ENCODE peak calls at places on chromosomes 5 and 9, in seven cellular contexts. One of them, this sample, is unnamed.

GRCh38 chr9:126338945-126339344 is 12.3 kb downstream of the MVB12B start:
- DNase-seq in dorsolateral prefrontal cortex: no peak
- DNase-seq in anterior cingulate cortex: no peak
- DNase-seq in EL: no peak
- DNase-seq in NCI-H446: no peak
- DNase-seq in AML-193: no peak
- DNase-seq in astrocyte of the spinal cord: no peak
- DNase-seq in this sample: peak; percentile 12

GRCh38 chr9:137494104-137494544 is 35.0 kb upstream of the NSMF start:
- DNase-seq in dorsolateral prefrontal cortex: no peak
- DNase-seq in anterior cingulate cortex: no peak
- DNase-seq in EL: no peak
- DNase-seq in NCI-H446: no peak
- DNase-seq in AML-193: peak; percentile 8
- DNase-seq in astrocyte of the spinal cord: no peak
- DNase-seq in this sample: no peak

GRCh38 chr9:87950765-87951488 is 23.4 kb downstream of the CDK20 start:
- DNase-seq in dorsolateral prefrontal cortex: no peak
- DNase-seq in anterior cingulate cortex: no peak
- DNase-seq in EL: peak; percentile 47
- DNase-seq in NCI-H446: peak; percentile 4
- DNase-seq in AML-193: peak; percentile 12
- DNase-seq in astrocyte of the spinal cord: no peak
- DNase-seq in this sample: peak; percentile 38

GRCh38 chr9:132094314-132094791 is 14.7 kb upstream of the MED27 start:
- DNase-seq in dorsolateral prefrontal cortex: no peak
- DNase-seq in anterior cingulate cortex: no peak
- DNase-seq in EL: peak; percentile 81
- DNase-seq in NCI-H446: peak; percentile 30
- DNase-seq in AML-193: no peak
- DNase-seq in astrocyte of the spinal cord: peak; percentile 77
- DNase-seq in this sample: peak; percentile 84

GRCh38 chr5:135379052-135379654 is 19.9 kb downstream of the MACROH2A1 start:
- DNase-seq in dorsolateral prefrontal cortex: no peak
- DNase-seq in anterior cingulate cortex: no peak
- DNase-seq in EL: peak; percentile 68
- DNase-seq in NCI-H446: peak; percentile 52
- DNase-seq in AML-193: no peak
- DNase-seq in astrocyte of the spinal cord: peak; percentile 28
- DNase-seq in this sample: no peak

GRCh38 chr9:96501981-96502833 is 52.2 kb downstream of the HABP4 start:
- DNase-seq in dorsolateral prefrontal cortex: no peak
- DNase-seq in anterior cingulate cortex: no peak
- DNase-seq in EL: no peak
- DNase-seq in NCI-H446: no peak
- DNase-seq in AML-193: no peak
- DNase-seq in astrocyte of the spinal cord: no peak
- DNase-seq in this sample: no peak

GRCh38 chr5:109668237-109668636 is 21.5 kb upstream of the MAN2A1 start:
- DNase-seq in dorsolateral prefrontal cortex: no peak
- DNase-seq in anterior cingulate cortex: no peak
- DNase-seq in EL: no peak
- DNase-seq in NCI-H446: no peak
- DNase-seq in AML-193: no peak
- DNase-seq in astrocyte of the spinal cord: no peak
- DNase-seq in this sample: no peak

GRCh38 chr5:9852686-9853085 is 222.5 kb upstream of the TAS2R1 start:
- DNase-seq in dorsolateral prefrontal cortex: no peak
- DNase-seq in anterior cingulate cortex: no peak
- DNase-seq in EL: peak; percentile 38
- DNase-seq in NCI-H446: no peak
- DNase-seq in AML-193: no peak
- DNase-seq in astrocyte of the spinal cord: peak; percentile 47
- DNase-seq in this sample: peak; percentile 4

GRCh38 chr9:69083321-69083720 is 47.8 kb downstream of the FXN start:
- DNase-seq in dorsolateral prefrontal cortex: no peak
- DNase-seq in anterior cingulate cortex: no peak
- DNase-seq in EL: no peak
- DNase-seq in NCI-H446: no peak
- DNase-seq in AML-193: no peak
- DNase-seq in astrocyte of the spinal cord: no peak
- DNase-seq in this sample: no peak

GRCh38 chr9:89440548-89440947 is 57.4 kb downstream of the SEMA4D start:
- DNase-seq in dorsolateral prefrontal cortex: no peak
- DNase-seq in anterior cingulate cortex: no peak
- DNase-seq in EL: no peak
- DNase-seq in NCI-H446: no peak
- DNase-seq in AML-193: no peak
- DNase-seq in astrocyte of the spinal cord: no peak
- DNase-seq in this sample: no peak

GRCh38 chr9:74284596-74284995 is 212.5 kb upstream of the RORB start:
- DNase-seq in dorsolateral prefrontal cortex: no peak
- DNase-seq in anterior cingulate cortex: no peak
- DNase-seq in EL: no peak
- DNase-seq in NCI-H446: peak; percentile 19
- DNase-seq in AML-193: no peak
- DNase-seq in astrocyte of the spinal cord: no peak
- DNase-seq in this sample: no peak

GRCh38 chr5:93184041-93184440 is 397.0 kb downstream of the NR2F1-AS1 start:
- DNase-seq in dorsolateral prefrontal cortex: no peak
- DNase-seq in anterior cingulate cortex: no peak
- DNase-seq in EL: no peak
- DNase-seq in NCI-H446: no peak
- DNase-seq in AML-193: no peak
- DNase-seq in astrocyte of the spinal cord: no peak
- DNase-seq in this sample: no peak

GRCh38 chr9:530681-531080 is 310.8 kb upstream of the DMRT1 start:
- DNase-seq in dorsolateral prefrontal cortex: no peak
- DNase-seq in anterior cingulate cortex: no peak
- DNase-seq in EL: peak; percentile 10
- DNase-seq in NCI-H446: no peak
- DNase-seq in AML-193: no peak
- DNase-seq in astrocyte of the spinal cord: peak; percentile 44
- DNase-seq in this sample: peak; percentile 32

GRCh38 chr5:122093861-122094650 is 16.0 kb upstream of the LOX start:
- DNase-seq in dorsolateral prefrontal cortex: no peak
- DNase-seq in anterior cingulate cortex: no peak
- DNase-seq in EL: peak; percentile 77
- DNase-seq in NCI-H446: no peak
- DNase-seq in AML-193: no peak
- DNase-seq in astrocyte of the spinal cord: no peak
- DNase-seq in this sample: peak; percentile 40

GRCh38 chr5:59709833-59710232 is 183.7 kb downstream of the PDE4D start:
- DNase-seq in dorsolateral prefrontal cortex: no peak
- DNase-seq in anterior cingulate cortex: no peak
- DNase-seq in EL: peak; percentile 77
- DNase-seq in NCI-H446: peak; percentile 31
- DNase-seq in AML-193: no peak
- DNase-seq in astrocyte of the spinal cord: peak; percentile 83
- DNase-seq in this sample: peak; percentile 95

GRCh38 chr5:16540421-16540820 is 74.8 kb upstream of the ZNF622 start:
- DNase-seq in dorsolateral prefrontal cortex: no peak
- DNase-seq in anterior cingulate cortex: no peak
- DNase-seq in EL: peak; percentile 89
- DNase-seq in NCI-H446: no peak
- DNase-seq in AML-193: no peak
- DNase-seq in astrocyte of the spinal cord: peak; percentile 75
- DNase-seq in this sample: peak; percentile 86

GRCh38 chr5:1763548-1763911 is 36.1 kb downstream of the MRPL36 start:
- DNase-seq in dorsolateral prefrontal cortex: no peak
- DNase-seq in anterior cingulate cortex: no peak
- DNase-seq in EL: peak; percentile 75
- DNase-seq in NCI-H446: no peak
- DNase-seq in AML-193: peak; percentile 35
- DNase-seq in astrocyte of the spinal cord: peak; percentile 64
- DNase-seq in this sample: peak; percentile 78

GRCh38 chr5:154756871-154757646 is 1.9 kb downstream of the LARP1 start:
- DNase-seq in dorsolateral prefrontal cortex: peak; percentile 50
- DNase-seq in anterior cingulate cortex: peak; percentile 45
- DNase-seq in EL: peak; percentile 60
- DNase-seq in NCI-H446: peak; percentile 15
- DNase-seq in AML-193: no peak
- DNase-seq in astrocyte of the spinal cord: no peak
- DNase-seq in this sample: peak; percentile 47

GRCh38 chr5:2805080-2805479 is 53.6 kb upstream of the IRX2 start:
- DNase-seq in dorsolateral prefrontal cortex: no peak
- DNase-seq in anterior cingulate cortex: no peak
- DNase-seq in EL: peak; percentile 3
- DNase-seq in NCI-H446: no peak
- DNase-seq in AML-193: no peak
- DNase-seq in astrocyte of the spinal cord: no peak
- DNase-seq in this sample: no peak

GRCh38 chr9:3256571-3256970 is 269.2 kb downstream of the RFX3 start:
- DNase-seq in dorsolateral prefrontal cortex: no peak
- DNase-seq in anterior cingulate cortex: no peak
- DNase-seq in EL: no peak
- DNase-seq in NCI-H446: no peak
- DNase-seq in AML-193: no peak
- DNase-seq in astrocyte of the spinal cord: no peak
- DNase-seq in this sample: peak; percentile 61

GRCh38 chr5:62460578-62460983 is 48.0 kb downstream of the IPO11 start:
- DNase-seq in dorsolateral prefrontal cortex: no peak
- DNase-seq in anterior cingulate cortex: no peak
- DNase-seq in EL: peak; percentile 48
- DNase-seq in NCI-H446: peak; percentile 49
- DNase-seq in AML-193: peak; percentile 46
- DNase-seq in astrocyte of the spinal cord: peak; percentile 66
- DNase-seq in this sample: peak; percentile 67

GRCh38 chr5:20286512-20286911 is 298.5 kb upstream of the CDH18 start:
- DNase-seq in dorsolateral prefrontal cortex: no peak
- DNase-seq in anterior cingulate cortex: no peak
- DNase-seq in EL: peak; percentile 69
- DNase-seq in NCI-H446: no peak
- DNase-seq in AML-193: no peak
- DNase-seq in astrocyte of the spinal cord: peak; percentile 62
- DNase-seq in this sample: peak; percentile 86

GRCh38 chr9:22037954-22038690 is 29.0 kb upstream of the CDKN2B start:
- DNase-seq in dorsolateral prefrontal cortex: no peak
- DNase-seq in anterior cingulate cortex: no peak
- DNase-seq in EL: peak; percentile 43
- DNase-seq in NCI-H446: peak; percentile 50
- DNase-seq in AML-193: peak; percentile 73
- DNase-seq in astrocyte of the spinal cord: peak; percentile 59
- DNase-seq in this sample: peak; percentile 69

GRCh38 chr5:119120893-119121292 is 50.0 kb downstream of the DMXL1 start:
- DNase-seq in dorsolateral prefrontal cortex: no peak
- DNase-seq in anterior cingulate cortex: no peak
- DNase-seq in EL: no peak
- DNase-seq in NCI-H446: no peak
- DNase-seq in AML-193: no peak
- DNase-seq in astrocyte of the spinal cord: no peak
- DNase-seq in this sample: no peak

GRCh38 chr5:133147815-133148634 is 96.2 kb downstream of the HSPA4 start:
- DNase-seq in dorsolateral prefrontal cortex: no peak
- DNase-seq in anterior cingulate cortex: no peak
- DNase-seq in EL: no peak
- DNase-seq in NCI-H446: no peak
- DNase-seq in AML-193: no peak
- DNase-seq in astrocyte of the spinal cord: peak; percentile 23
- DNase-seq in this sample: peak; percentile 34

GRCh38 chr5:149687789-149688188 is 42.3 kb upstream of the PPARGC1B start:
- DNase-seq in dorsolateral prefrontal cortex: no peak
- DNase-seq in anterior cingulate cortex: no peak
- DNase-seq in EL: no peak
- DNase-seq in NCI-H446: no peak
- DNase-seq in AML-193: peak; percentile 46
- DNase-seq in astrocyte of the spinal cord: no peak
- DNase-seq in this sample: no peak

GRCh38 chr9:88950341-88951141 is 40.7 kb upstream of the S1PR3 start:
- DNase-seq in dorsolateral prefrontal cortex: no peak
- DNase-seq in anterior cingulate cortex: no peak
- DNase-seq in EL: peak; percentile 49
- DNase-seq in NCI-H446: no peak
- DNase-seq in AML-193: peak; percentile 14
- DNase-seq in astrocyte of the spinal cord: peak; percentile 46
- DNase-seq in this sample: peak; percentile 87

GRCh38 chr9:33455952-33456351 is 8.6 kb upstream of the AQP3 start:
- DNase-seq in dorsolateral prefrontal cortex: no peak
- DNase-seq in anterior cingulate cortex: no peak
- DNase-seq in EL: no peak
- DNase-seq in NCI-H446: no peak
- DNase-seq in AML-193: no peak
- DNase-seq in astrocyte of the spinal cord: no peak
- DNase-seq in this sample: no peak

GRCh38 chr9:100477221-100477620 is 4.3 kb downstream of the TMEFF1 start:
- DNase-seq in dorsolateral prefrontal cortex: no peak
- DNase-seq in anterior cingulate cortex: no peak
- DNase-seq in EL: no peak
- DNase-seq in NCI-H446: no peak
- DNase-seq in AML-193: no peak
- DNase-seq in astrocyte of the spinal cord: no peak
- DNase-seq in this sample: no peak

GRCh38 chr5:81247441-81247972 is 14.4 kb downstream of the CKMT2 start:
- DNase-seq in dorsolateral prefrontal cortex: no peak
- DNase-seq in anterior cingulate cortex: no peak
- DNase-seq in EL: peak; percentile 49
- DNase-seq in NCI-H446: no peak
- DNase-seq in AML-193: no peak
- DNase-seq in astrocyte of the spinal cord: peak; percentile 48
- DNase-seq in this sample: peak; percentile 73

GRCh38 chr9:130268521-130269131 is 3.1 kb downstream of the HMCN2 start:
- DNase-seq in dorsolateral prefrontal cortex: no peak
- DNase-seq in anterior cingulate cortex: peak; percentile 9
- DNase-seq in EL: no peak
- DNase-seq in NCI-H446: no peak
- DNase-seq in AML-193: peak; percentile 2
- DNase-seq in astrocyte of the spinal cord: no peak
- DNase-seq in this sample: no peak

GRCh38 chr9:37747271-37747753 is 6.3 kb upstream of the TRMT10B start:
- DNase-seq in dorsolateral prefrontal cortex: no peak
- DNase-seq in anterior cingulate cortex: no peak
- DNase-seq in EL: peak; percentile 72
- DNase-seq in NCI-H446: peak; percentile 67
- DNase-seq in AML-193: peak; percentile 71
- DNase-seq in astrocyte of the spinal cord: peak; percentile 69
- DNase-seq in this sample: peak; percentile 74

GRCh38 chr9:85484235-85484634 is 257.5 kb downstream of the AGTPBP1 start:
- DNase-seq in dorsolateral prefrontal cortex: no peak
- DNase-seq in anterior cingulate cortex: no peak
- DNase-seq in EL: no peak
- DNase-seq in NCI-H446: no peak
- DNase-seq in AML-193: no peak
- DNase-seq in astrocyte of the spinal cord: no peak
- DNase-seq in this sample: no peak

GRCh38 chr5:1423901-1424603 is 21.2 kb downstream of the SLC6A3 start:
- DNase-seq in dorsolateral prefrontal cortex: no peak
- DNase-seq in anterior cingulate cortex: no peak
- DNase-seq in EL: no peak
- DNase-seq in NCI-H446: no peak
- DNase-seq in AML-193: no peak
- DNase-seq in astrocyte of the spinal cord: no peak
- DNase-seq in this sample: no peak

GRCh38 chr5:6905423-6905822 is 192.2 kb downstream of the TENT4A start:
- DNase-seq in dorsolateral prefrontal cortex: no peak
- DNase-seq in anterior cingulate cortex: no peak
- DNase-seq in EL: no peak
- DNase-seq in NCI-H446: no peak
- DNase-seq in AML-193: no peak
- DNase-seq in astrocyte of the spinal cord: no peak
- DNase-seq in this sample: no peak

GRCh38 chr5:173662896-173663809 is 46.7 kb upstream of the BOD1 start:
- DNase-seq in dorsolateral prefrontal cortex: no peak
- DNase-seq in anterior cingulate cortex: no peak
- DNase-seq in EL: no peak
- DNase-seq in NCI-H446: no peak
- DNase-seq in AML-193: no peak
- DNase-seq in astrocyte of the spinal cord: no peak
- DNase-seq in this sample: no peak

GRCh38 chr9:107266624-107267369 is 16.3 kb upstream of the RAD23B start:
- DNase-seq in dorsolateral prefrontal cortex: no peak
- DNase-seq in anterior cingulate cortex: no peak
- DNase-seq in EL: no peak
- DNase-seq in NCI-H446: no peak
- DNase-seq in AML-193: no peak
- DNase-seq in astrocyte of the spinal cord: no peak
- DNase-seq in this sample: no peak

GRCh38 chr5:79020861-79021561 is 35.9 kb upstream of the ARSB start:
- DNase-seq in dorsolateral prefrontal cortex: peak; percentile 28
- DNase-seq in anterior cingulate cortex: no peak
- DNase-seq in EL: peak; percentile 80
- DNase-seq in NCI-H446: peak; percentile 73
- DNase-seq in AML-193: peak; percentile 36
- DNase-seq in astrocyte of the spinal cord: peak; percentile 84
- DNase-seq in this sample: peak; percentile 76

This sample was measured in iris pigment epithelial cell.